ENCODE peak calls at places on chromosomes 2 and 18, in eight cellular contexts. V is fibroblast of pulmonary artery, C is HFF-Myc, F is spleen, G is GM13976, E is left lung, B is activated T-cell treated with anti-CD3 and anti-CD28 coated beads for 1 hour, U is AG09319. W is an unnamed sample.

GRCh38 chr2:65103013-65103720 is 26.7 kb downstream of the RAB1A start:
- DNase-seq in V (no peak), C (no peak), F (no peak), G (no peak), E (no peak), B (no peak), U (no peak), W (no peak)

GRCh38 chr2:191439481-191439880 is 194.3 kb downstream of the MYO1B start:
- DNase-seq in V (no peak), C (no peak), F (no peak), G (no peak), E (no peak), B (no peak), U (no peak), W (no peak)

GRCh38 chr2:179842498-179843153 is 18.8 kb downstream of the ZNF385B start:
- DNase-seq in V (peak), C (peak), F (no peak), G (peak), E (no peak), B (no peak), U (no peak), W (no peak)

GRCh38 chr18:69401475-69402218 is 959 bp downstream of the DOK6 start:
- DNase-seq in V (peak), C (no peak), F (no peak), G (peak), E (peak), B (no peak), U (no peak), W (no peak)

GRCh38 chr2:225122582-225123486 is 80.6 kb upstream of the DOCK10 start:
- DNase-seq in V (peak), C (no peak), F (no peak), G (peak), E (no peak), B (peak), U (no peak), W (no peak)

GRCh38 chr2:212959469-212960117 is 191.8 kb downstream of the IKZF2 start:
- DNase-seq in V (no peak), C (no peak), F (no peak), G (no peak), E (no peak), B (no peak), U (no peak), W (no peak)

GRCh38 chr2:47636596-47636995 is 146.3 kb upstream of the MSH6 start:
- DNase-seq in V (no peak), C (no peak), F (no peak), G (no peak), E (no peak), B (no peak), U (no peak), W (no peak)

GRCh38 chr18:13872373-13872772 is 43.0 kb downstream of the MC2R start:
- DNase-seq in V (no peak), C (no peak), F (no peak), G (no peak), E (no peak), B (no peak), U (no peak), W (no peak)

GRCh38 chr2:62374301-62374960 is 131.6 kb downstream of the TMEM17 start:
- DNase-seq in V (no peak), C (no peak), F (no peak), G (no peak), E (no peak), B (no peak), U (no peak), W (no peak)

GRCh38 chr2:223585691-223586090 is 16.5 kb downstream of the SCG2 start:
- DNase-seq in V (peak), C (no peak), F (no peak), G (no peak), E (no peak), B (no peak), U (no peak), W (peak)